ENCODE peak calls at places on chromosomes 11 and 22, in four cellular contexts. Q is K562, J is endothelial cell of umbilical vein, V is HepG2. B is an unnamed sample.

GRCh38 chr11:2672553-2673249 is 27.1 kb downstream of the KCNQ1OT1 start:
- DNase-seq in Q (no peak), J (no peak), V (no peak), B (no peak)

GRCh38 chr22:23404689-23405365 is 175.3 kb downstream of the IGLL1 start:
- DNase-seq in Q (no peak), J (peak), V (peak), B (no peak)

GRCh38 chr11:68338041-68338800 is 25.8 kb downstream of the LRP5 start:
- DNase-seq in Q (no peak), J (no peak), V (no peak), B (no peak)

GRCh38 chr11:121235057-121235456 is 57.5 kb upstream of the SC5D start:
- DNase-seq in Q (no peak), J (no peak), V (no peak), B (no peak)

GRCh38 chr11:120546312-120547205 is 35.0 kb downstream of the GRIK4 start:
- DNase-seq in Q (no peak), J (peak), V (no peak), B (no peak)

GRCh38 chr22:19571207-19571795 is 47.1 kb upstream of the CLDN5 start:
- DNase-seq in Q (peak), J (peak), V (no peak), B (no peak)

GRCh38 chr11:34988294-34989255 is 72.2 kb downstream of the PDHX start:
- DNase-seq in Q (no peak), J (no peak), V (no peak), B (no peak)

GRCh38 chr11:92711913-92712312 is 257.5 kb upstream of the MTNR1B start:
- DNase-seq in Q (no peak), J (no peak), V (no peak), B (no peak)

GRCh38 chr11:10381730-10382129 is 73.3 kb upstream of the AMPD3 start:
- DNase-seq in Q (no peak), J (no peak), V (no peak), B (no peak)

GRCh38 chr11:441418-442274 is at the start of gene ANO9:
- DNase-seq in Q (peak), J (no peak), V (peak), B (no peak)

GRCh38 chr11:13695886-13696285 is 27.4 kb downstream of the FAR1 start:
- DNase-seq in Q (no peak), J (no peak), V (no peak), B (no peak)

GRCh38 chr11:60208146-60208895 is 25.4 kb upstream of the MS4A6A start:
- DNase-seq in Q (no peak), J (no peak), V (no peak), B (no peak)

GRCh38 chr11:134905513-134905912 is 493.5 kb upstream of the B3GAT1 start:
- DNase-seq in Q (no peak), J (no peak), V (no peak), B (no peak)

GRCh38 chr22:36356708-36357694 is 30.8 kb downstream of the MYH9 start:
- DNase-seq in Q (no peak), J (no peak), V (no peak), B (no peak)

GRCh38 chr11:2290351-2290841 is 11.3 kb downstream of the C11orf21 start:
- DNase-seq in Q (no peak), J (no peak), V (no peak), B (no peak)

GRCh38 chr22:49660794-49661781 is 166.6 kb downstream of the BRD1 start:
- DNase-seq in Q (no peak), J (no peak), V (no peak), B (no peak)

GRCh38 chr11:66085071-66085470 is 15.0 kb downstream of the PACS1 start:
- DNase-seq in Q (no peak), J (no peak), V (no peak), B (no peak)

GRCh38 chr22:34800265-34800664 is 265.7 kb upstream of the ISX start:
- DNase-seq in Q (no peak), J (no peak), V (no peak), B (no peak)

GRCh38 chr22:22403771-22404170 is 104.8 kb downstream of the ZNF280B start:
- DNase-seq in Q (peak), J (no peak), V (peak), B (peak)

GRCh38 chr22:49760630-49761571 is 66.8 kb downstream of the BRD1 start:
- DNase-seq in Q (no peak), J (no peak), V (no peak), B (no peak)

GRCh38 chr11:96384156-96384555 is 5.6 kb downstream of the CCDC82 start:
- DNase-seq in Q (no peak), J (no peak), V (no peak), B (no peak)

GRCh38 chr11:121762820-121763219 is 310.1 kb upstream of the SORL1-AS1 start:
- DNase-seq in Q (no peak), J (peak), V (no peak), B (no peak)

GRCh38 chr22:26484360-26484706 is 656 bp downstream of the SRRD start:
- DNase-seq in Q (no peak), J (no peak), V (no peak), B (no peak)

GRCh38 chr11:111922803-111923202 is 4.1 kb downstream of the C11orf52 start:
- DNase-seq in Q (no peak), J (peak), V (peak), B (no peak)

GRCh38 chr22:40703731-40704130 is 24.4 kb downstream of the MCHR1 start:
- DNase-seq in Q (no peak), J (no peak), V (no peak), B (no peak)

GRCh38 chr11:32210601-32211000 is 119.7 kb downstream of the RCN1 start:
- DNase-seq in Q (no peak), J (no peak), V (no peak), B (peak)

GRCh38 chr22:45334528-45334927 is 24.8 kb downstream of the FAM118A start:
- DNase-seq in Q (no peak), J (no peak), V (no peak), B (no peak)

GRCh38 chr11:10050561-10050960 is 243.5 kb downstream of the SBF2 start:
- DNase-seq in Q (no peak), J (peak), V (peak), B (peak)

GRCh38 chr22:19896665-19897355 is 42.1 kb upstream of the GNB1L start:
- DNase-seq in Q (no peak), J (no peak), V (no peak), B (no peak)

GRCh38 chr22:35198738-35199137 is 58.6 kb upstream of the HMGXB4 start:
- DNase-seq in Q (no peak), J (no peak), V (no peak), B (no peak)

GRCh38 chr22:28018461-28018927 is 99.4 kb upstream of the PITPNB start:
- DNase-seq in Q (no peak), J (no peak), V (no peak), B (no peak)

GRCh38 chr22:29816539-29816938 is 21.5 kb downstream of the ASCC2 start:
- DNase-seq in Q (no peak), J (no peak), V (no peak), B (no peak)

DNA sequence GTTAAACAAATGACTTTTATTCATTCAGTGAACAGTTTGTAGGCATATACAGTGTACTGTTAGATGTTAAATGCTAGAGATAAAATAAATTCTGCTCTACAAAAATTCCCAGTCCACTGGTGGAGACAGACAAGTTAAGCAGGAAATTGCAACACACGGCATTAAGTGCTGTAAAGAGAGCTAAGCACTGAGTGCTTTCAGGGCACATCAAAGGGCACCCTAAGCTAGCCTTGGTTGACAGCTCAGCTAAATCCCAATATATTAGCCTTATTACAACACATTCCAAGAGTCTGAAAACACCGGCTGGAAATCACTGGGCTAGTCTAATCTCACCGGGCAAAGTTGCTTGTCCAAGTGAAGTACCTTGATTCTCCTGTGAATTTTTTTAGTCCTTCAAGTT is 55.1 kb downstream of the NOX4 start:
- DNase-seq in Q (no peak), J (peak), V (no peak), B (no peak)
- TF ChIP-seq MYC in Q (no peak), J (no peak), V (no peak), B (no peak)

DNA sequence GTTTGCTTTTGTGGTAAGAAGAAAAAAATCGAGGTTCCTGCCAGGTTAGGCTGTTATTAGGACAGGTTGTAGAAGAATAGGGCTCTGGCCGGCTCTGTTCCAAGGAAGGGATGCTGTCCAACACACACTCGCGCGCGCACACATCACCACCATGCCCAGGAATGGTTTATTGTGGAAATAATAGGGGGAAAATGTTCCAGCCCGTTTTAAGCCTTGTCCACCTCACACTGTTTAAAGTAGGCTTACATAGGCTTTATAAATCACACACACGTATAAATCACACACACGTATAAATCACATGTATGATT is 1.2 kb upstream of the ARHGAP20 start:
- DNase-seq in Q (no peak), J (no peak), V (no peak), B (no peak)
- H3K4me2 ChIP-seq in Q (no peak), J (peak), V (no peak), B (no peak)

GRCh38 chr11:58788355-58789023 is 56.0 kb downstream of the GLYATL2 start:
- DNase-seq in Q (peak), J (peak), V (peak), B (peak)

GRCh38 chr11:58782066-58782465 is 50.3 kb upstream of the GLYAT start:
- DNase-seq in Q (no peak), J (no peak), V (no peak), B (no peak)

GRCh38 chr11:58786693-58787092 is 55.0 kb upstream of the GLYAT start:
- DNase-seq in Q (no peak), J (no peak), V (no peak), B (no peak)

GRCh38 chr11:58784995-58785394 is 53.3 kb upstream of the GLYAT start:
- DNase-seq in Q (no peak), J (no peak), V (no peak), B (no peak)

DNA sequence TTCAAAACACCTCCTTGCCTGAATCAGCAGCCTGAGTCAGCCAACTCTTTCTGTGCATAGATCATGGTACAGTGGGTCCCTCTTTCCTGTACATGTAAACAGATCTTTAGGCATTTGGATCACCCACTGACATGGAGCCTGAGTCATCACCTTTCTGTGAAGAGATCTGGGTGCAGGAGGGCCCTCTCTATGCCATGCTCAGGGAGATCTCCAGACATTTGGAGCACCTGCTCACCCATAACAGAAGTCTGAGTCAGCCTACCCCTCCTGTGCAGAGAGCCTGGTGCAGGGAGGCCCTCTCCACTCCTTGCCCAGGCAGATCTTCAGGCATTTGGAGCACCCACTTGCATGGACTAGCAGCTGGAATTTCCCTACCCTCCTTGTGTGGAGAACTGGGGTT is 56.2 kb upstream of the GLYAT start:
- DNase-seq in Q (no peak), J (no peak), V (no peak), B (no peak)
- TF ChIP-seq MYC in Q (no peak), J (no peak), V (no peak), B (no peak)

GRCh38 chr11:12319734-12320387 is 57.5 kb upstream of the PARVA start:
- DNase-seq in Q (no peak), J (no peak), V (no peak), B (no peak)

GRCh38 chr11:12316432-12316831 is 60.9 kb upstream of the PARVA start:
- DNase-seq in Q (no peak), J (no peak), V (no peak), B (no peak)

GRCh38 chr11:12324585-12324984 is 52.8 kb upstream of the PARVA start:
- DNase-seq in Q (no peak), J (no peak), V (no peak), B (no peak)

GRCh38 chr11:12318791-12319733 is 58.3 kb upstream of the PARVA start:
- DNase-seq in Q (no peak), J (no peak), V (no peak), B (no peak)

GRCh38 chr11:12321217-12321937 is 56.0 kb upstream of the PARVA start:
- DNase-seq in Q (no peak), J (no peak), V (no peak), B (no peak)
- H3K4me2 ChIP-seq in Q (no peak), J (no peak), V (no peak), B (no peak)

GRCh38 chr11:90438069-90438468 is 215.2 kb upstream of the CHORDC1 start:
- DNase-seq in Q (no peak), J (no peak), V (no peak), B (no peak)

DNA sequence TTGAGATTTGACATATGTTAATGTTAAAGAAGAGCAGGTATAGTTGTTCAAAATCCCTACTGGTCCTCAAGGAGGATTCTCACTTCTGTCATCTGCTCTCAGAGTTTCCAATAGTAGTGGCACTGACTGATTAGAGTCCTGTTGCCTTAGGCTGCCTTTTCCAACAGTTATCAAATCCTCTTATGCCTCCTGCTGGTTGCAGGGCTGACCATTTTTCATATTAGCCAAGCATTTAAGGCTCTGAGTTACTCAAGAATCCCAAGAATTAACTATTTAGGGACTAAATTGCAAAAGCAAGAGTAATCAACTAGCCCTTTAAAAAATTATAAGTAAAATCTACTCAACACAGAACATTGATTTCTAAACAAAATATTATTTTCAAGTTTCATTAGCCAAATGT is 212.0 kb upstream of the CHORDC1 start:
- DNase-seq in Q (no peak), J (peak), V (peak), B (peak)
- TF ChIP-seq MYC in Q (no peak), J (no peak), V (no peak), B (no peak)

DNA sequence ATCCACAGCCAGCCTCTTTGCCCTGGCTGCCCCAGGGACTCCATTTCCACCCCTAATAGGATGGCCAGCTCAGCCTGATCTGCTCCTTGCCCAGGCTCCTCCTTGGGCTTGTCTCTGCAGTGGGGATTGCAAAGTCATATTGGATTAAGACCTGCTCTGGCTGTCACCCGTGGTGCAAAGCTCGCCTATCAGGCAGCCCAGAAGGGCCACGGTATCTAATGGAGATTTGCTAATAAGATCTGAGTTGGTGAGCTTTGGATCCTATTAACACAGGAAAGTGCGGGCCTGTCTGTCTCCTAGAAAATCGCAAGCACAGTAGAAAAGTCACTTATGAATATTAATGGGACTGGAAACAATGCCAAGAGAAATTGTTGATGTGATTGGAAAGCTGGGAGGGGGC is 72.8 kb downstream of the CHST1 start:
- DNase-seq in Q (no peak), J (no peak), V (no peak), B (no peak)
- H3K4me2 ChIP-seq in Q (no peak), J (no peak), V (no peak), B (no peak)

GRCh38 chr22:37617431-37617830 is 8.8 kb downstream of the GGA1 start:
- DNase-seq in Q (no peak), J (no peak), V (no peak), B (no peak)

GRCh38 chr22:37619991-37620390 is 11.4 kb downstream of the GGA1 start:
- DNase-seq in Q (no peak), J (no peak), V (no peak), B (no peak)

GRCh38 chr22:37616205-37617083 is 7.8 kb downstream of the GGA1 start:
- DNase-seq in Q (no peak), J (no peak), V (no peak), B (no peak)

GRCh38 chr22:37618674-37619073 is 10.0 kb downstream of the GGA1 start:
- DNase-seq in Q (no peak), J (no peak), V (no peak), B (no peak)

DNA sequence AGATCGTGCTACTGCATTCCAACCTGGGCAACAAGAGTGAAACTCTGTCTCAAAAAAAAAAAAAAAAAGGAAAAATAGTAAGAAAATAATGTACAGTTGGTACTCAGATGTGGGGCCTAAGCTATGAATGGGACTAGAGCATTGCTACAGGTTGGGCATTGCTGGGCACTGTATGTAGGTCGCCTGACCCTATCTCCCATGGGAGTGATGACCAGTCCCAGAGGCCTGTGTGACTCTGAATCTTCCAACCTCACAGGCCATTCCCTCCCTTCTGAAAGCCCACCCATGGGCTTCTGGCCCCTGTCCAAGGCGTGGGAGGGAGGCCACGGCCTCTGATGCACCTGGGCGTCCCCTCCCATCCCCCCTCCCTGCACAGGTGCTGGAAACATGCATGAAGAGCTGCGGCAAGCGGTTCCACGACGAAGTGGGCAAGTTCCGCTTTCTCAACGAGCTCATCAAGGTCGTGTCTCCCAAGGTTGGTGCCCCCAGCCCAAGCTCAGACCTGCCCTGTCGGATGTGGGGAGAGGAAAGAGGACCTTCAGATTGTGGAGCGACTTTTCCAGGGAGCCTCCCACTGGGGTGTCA is 9.5 kb downstream of the GGA1 start:
- DNase-seq in Q (no peak), J (no peak), V (no peak), B (no peak)
- TF ChIP-seq MYC in Q (no peak), J (no peak), V (no peak), B (no peak)